ENCODE peak calls at places on chromosomes 2 and 18, in six cellular contexts. A is OCI-LY7, E is HCT116, L is fibroblast of lung, T is K562, V is GM23248. N is an unnamed sample. For H3K4me1, the result is how much of the 10 kb centered on the place peaks cover.

GRCh38 chr2:238771193-238771592 is 76.7 kb upstream of the TWIST2 start:
- DNase-seq in E (no peak), L (peak), T (no peak), V (peak), A (no peak), N (peak)

GRCh38 chr2:213316001-213316735 is 31.9 kb downstream of the SPAG16 start:
- DNase-seq in L (peak), V (peak), E (peak), A (no peak), T (no peak), N (no peak)

GRCh38 chr2:187429989-187430388 is 18.1 kb downstream of the CALCRL start:
- DNase-seq in E (no peak), V (peak), A (no peak), L (peak), T (no peak), N (no peak)

GRCh38 chr18:63043516-63043915 is 276.1 kb downstream of the BCL2 start:
- DNase-seq in T (no peak), L (no peak), V (peak), A (no peak), E (no peak), N (no peak)

GRCh38 chr2:204914708-204915107 is 369.4 kb downstream of the PARD3B start:
- DNase-seq in E (no peak), L (no peak), A (no peak), V (no peak), T (no peak), N (no peak)

GRCh38 chr2:186751790-186752189 is 57.9 kb downstream of the FAM171B start:
- DNase-seq in A (no peak), E (no peak), T (no peak), V (no peak), L (peak), N (no peak)

GRCh38 chr18:59005266-59005665 is 134.4 kb upstream of the SEC11C start:
- DNase-seq in A (no peak), E (no peak), V (peak), T (no peak), L (peak), N (no peak)

GRCh38 chr2:237141556-237141955 is 55.9 kb downstream of the COPS8 start:
- DNase-seq in V (peak), A (no peak), L (peak), E (no peak), T (no peak), N (no peak)

GRCh38 chr2:172556284-172557033 is 569 bp downstream of the PDK1 start:
- DNase-seq in T (peak), L (peak), V (peak), E (peak), A (peak), N (peak)

GRCh38 chr2:63023444-63023843 is 27.2 kb upstream of the OTX1 start:
- DNase-seq in A (peak), T (peak), E (peak), L (peak), V (peak), N (peak)

GRCh38 chr2:36326286-36326685 is 29.3 kb upstream of the CRIM1 start:
- DNase-seq in E (no peak), T (no peak), V (no peak), L (no peak), A (no peak), N (no peak)

GRCh38 chr2:128727914-128728313 is 409.2 kb upstream of the HS6ST1 start:
- DNase-seq in V (peak), A (no peak), E (no peak), L (peak), T (no peak), N (no peak)

GRCh38 chr2:217933326-217933993 is 69.3 kb downstream of the TNS1 start:
- DNase-seq in L (no peak), T (no peak), A (no peak), E (no peak), V (no peak), N (no peak)

GRCh38 chr2:9752441-9753275 is 90.6 kb upstream of the TAF1B start:
- DNase-seq in V (peak), L (peak), E (peak), T (peak), A (no peak), N (no peak)

DNA sequence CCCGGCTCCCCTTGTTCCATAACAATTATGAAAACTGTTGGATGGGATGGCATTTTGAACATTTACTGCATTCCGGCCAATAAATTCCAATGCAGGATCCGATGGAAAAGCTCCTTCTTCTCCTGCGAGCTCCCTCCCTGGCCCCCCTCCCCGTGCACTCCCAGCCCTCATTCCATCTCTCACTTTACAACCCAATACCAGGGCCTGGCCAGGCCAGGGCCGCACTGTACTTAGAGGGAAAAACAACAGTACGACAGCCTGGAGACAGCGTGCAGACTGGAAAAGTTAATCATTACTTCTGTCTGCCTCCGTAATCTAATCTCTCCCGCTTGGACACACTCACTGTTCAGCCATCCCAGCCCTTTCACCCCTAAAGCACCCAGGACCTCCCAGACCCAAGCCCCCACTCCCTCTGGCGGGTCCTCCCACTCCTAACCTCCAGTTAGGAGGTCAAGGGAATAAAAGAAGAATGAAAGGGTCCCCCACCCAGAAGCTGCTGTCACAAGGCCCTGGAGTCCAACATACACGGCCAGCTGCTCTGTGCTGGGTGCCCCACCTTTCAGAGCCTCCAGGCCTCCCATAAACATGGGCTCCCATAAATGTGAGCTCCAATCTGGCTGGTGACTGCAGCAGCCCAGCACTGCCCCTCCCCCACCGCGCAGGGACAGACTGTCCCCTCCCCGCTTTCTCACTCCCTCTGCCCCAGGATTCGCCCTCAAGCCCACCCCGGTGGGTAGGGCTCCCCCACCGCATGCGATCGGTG is 20.6 kb downstream of the SMAD7 start:
- DNase-seq in E (no peak), L (peak), A (no peak), T (no peak), V (peak), N (peak)
- H3K4me1 ChIP-seq in E (half or more), L (half or more), A (half or more), T (half or more), V (half or more), N (under half)

DNA sequence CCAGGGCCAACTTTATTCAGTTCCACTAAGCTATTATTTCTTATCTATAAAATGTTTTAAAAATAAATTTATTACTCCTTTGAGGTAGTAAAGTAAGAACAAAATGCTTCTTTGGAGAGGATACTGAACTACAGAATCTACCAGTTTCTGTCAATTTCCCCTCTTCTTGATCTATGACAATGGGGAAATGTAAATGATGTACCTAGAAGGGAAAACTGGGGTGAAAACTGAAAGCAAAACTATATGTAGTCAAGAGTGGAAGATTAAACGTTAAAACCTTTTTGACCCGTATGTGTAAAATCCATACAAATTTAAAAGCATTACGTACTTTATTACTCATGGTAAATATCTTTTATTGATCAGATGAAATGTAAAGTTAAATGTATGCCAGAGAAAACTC is 1287.8 kb upstream of the TMEFF2 start:
- DNase-seq in L (no peak), T (no peak), E (no peak), V (no peak), A (no peak), N (no peak)
- H2AFZ ChIP-seq in L (no peak), T (no peak), E (no peak), V (no peak), A (no peak), N (no peak)

GRCh38 chr2:224507789-224508188 is 77.4 kb downstream of the CUL3 start:
- DNase-seq in V (no peak), E (no peak), T (no peak), A (no peak), L (no peak), N (no peak)
- H3K4me1 ChIP-seq in V (under half), E (under half), T (under half), A (under half), L (under half), N (under half)

GRCh38 chr18:79962835-79963657 is 1.4 kb upstream of the HSBP1L1 start:
- DNase-seq in T (no peak), A (no peak), L (peak), E (no peak), V (no peak), N (peak)

GRCh38 chr18:79962311-79962710 is 2.1 kb upstream of the HSBP1L1 start:
- DNase-seq in E (peak), V (peak), L (peak), T (no peak), A (no peak), N (no peak)

GRCh38 chr18:79963658-79964329 is 649 bp upstream of the HSBP1L1 start:
- DNase-seq in L (no peak), E (no peak), T (no peak), V (no peak), A (no peak), N (no peak)

GRCh38 chr18:79964330-79965118 is at the start of gene HSBP1L1:
- DNase-seq in E (peak), V (peak), T (no peak), L (peak), A (peak), N (peak)

DNA sequence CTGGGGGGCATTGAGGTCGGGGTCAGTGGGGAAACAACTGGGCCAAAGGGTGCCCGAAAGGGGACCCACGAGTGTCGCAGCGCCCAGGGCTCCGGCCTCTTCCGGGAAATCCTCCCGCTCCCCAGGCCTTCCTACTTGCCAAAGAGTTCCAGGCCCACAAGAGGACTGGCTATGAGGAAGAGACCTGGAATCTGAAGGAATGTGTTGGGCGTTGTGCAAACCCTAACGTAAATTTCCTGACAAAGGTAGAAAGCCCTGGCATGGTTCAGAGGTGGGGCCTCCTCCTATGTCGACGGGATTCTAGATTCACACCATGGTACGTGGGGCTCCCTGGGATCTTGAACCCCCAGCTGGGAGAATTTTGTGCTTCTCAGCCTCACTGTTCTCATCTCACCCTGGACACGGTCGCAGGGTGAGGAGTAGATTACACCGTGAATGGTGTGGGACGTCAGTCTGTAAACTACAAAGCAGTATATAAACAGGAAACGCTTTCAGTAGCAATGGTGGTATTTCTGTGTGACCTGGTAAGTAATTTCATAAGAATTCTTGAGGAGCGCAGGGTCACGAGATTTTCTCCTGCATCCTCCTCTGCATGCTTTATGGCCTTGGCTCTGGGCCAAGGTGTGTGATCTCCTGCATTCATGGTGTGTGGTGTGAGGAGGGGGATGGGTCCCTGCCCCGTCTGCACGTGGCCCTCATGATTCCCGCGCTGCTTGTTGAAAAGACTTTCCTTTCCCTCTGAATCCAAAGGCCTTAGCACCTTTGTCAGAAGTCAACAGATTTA is 868 bp downstream of the HSBP1L1 start:
- DNase-seq in V (peak), E (no peak), A (no peak), T (no peak), L (peak), N (no peak)
- H2AFZ ChIP-seq in V (peak), E (no peak), A (no peak), T (no peak), L (peak), N (no peak)

GRCh38 chr2:47067788-47068407 is 87.2 kb downstream of the STPG4 start:
- DNase-seq in E (no peak), A (no peak), T (no peak), L (no peak), V (no peak), N (no peak)

GRCh38 chr2:47068966-47069627 is 86.0 kb downstream of the STPG4 start:
- DNase-seq in E (no peak), A (no peak), V (no peak), T (no peak), L (no peak), N (no peak)

GRCh38 chr2:47070155-47070919 is 84.8 kb downstream of the STPG4 start:
- DNase-seq in V (peak), L (peak), T (no peak), E (no peak), A (no peak), N (no peak)

GRCh38 chr2:47070920-47071824 is 83.9 kb downstream of the STPG4 start:
- DNase-seq in A (peak), E (no peak), L (peak), V (peak), T (no peak), N (no peak)

DNA sequence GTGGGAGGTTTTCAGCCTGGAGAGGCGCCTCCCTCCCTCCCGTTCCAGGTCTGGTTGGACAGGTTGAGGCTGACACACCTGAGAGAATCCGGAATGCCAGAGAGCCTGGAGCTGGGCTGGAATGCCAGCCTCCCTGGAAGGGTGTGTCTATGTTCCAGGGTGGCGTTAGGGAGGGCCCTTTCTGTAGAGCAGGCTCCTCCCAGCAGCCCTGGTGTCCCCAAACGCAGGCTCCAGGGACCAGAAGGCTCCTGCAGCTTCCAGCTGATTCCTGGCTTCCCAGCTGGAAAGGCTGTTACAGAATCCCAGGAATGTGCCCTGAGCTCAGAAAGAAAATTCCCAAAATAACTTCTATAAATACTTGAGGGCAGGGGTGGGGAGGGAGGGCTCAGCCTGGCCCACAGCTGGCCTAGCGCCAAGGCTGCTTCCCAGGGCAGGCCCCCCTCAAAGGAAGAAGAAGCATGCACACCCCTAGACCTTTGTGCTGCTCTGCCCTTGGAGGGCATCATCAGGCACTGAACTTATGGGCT is 85.4 kb downstream of the STPG4 start:
- DNase-seq in A (no peak), E (peak), L (peak), V (peak), T (no peak), N (peak)
- H3K4me1 ChIP-seq in A (under half), E (half or more), L (half or more), V (half or more), T (under half), N (under half)

DNA sequence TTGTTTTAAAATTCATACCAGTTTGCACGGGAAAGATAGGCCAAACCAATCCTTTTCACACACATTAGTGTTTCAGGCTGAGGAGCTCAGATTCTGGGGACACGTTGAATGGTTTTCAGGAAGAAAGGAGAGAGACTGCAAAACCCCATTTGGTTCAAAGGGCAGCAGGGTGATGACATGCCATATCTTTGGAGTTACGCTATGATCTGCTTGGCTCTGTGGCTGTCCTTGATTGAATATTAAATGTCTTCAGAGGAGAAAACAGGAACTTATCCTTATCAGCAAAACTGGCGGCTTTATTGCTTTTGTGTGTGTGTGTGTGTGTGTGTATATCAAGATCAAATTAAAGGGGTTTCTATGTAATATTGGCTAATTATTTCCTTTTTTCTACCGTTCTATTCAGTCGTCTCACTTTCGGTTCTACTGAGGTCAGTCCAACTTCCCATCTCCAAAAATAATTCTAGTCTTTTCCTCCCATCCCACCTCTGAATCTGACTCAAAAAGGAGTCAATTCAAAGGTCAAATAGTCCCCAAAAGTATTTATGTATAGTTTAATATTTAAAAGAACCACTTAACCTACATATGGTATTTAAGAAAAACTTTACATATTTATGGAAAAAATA is 292.9 kb upstream of the CCDC68 start:
- DNase-seq in L (no peak), A (no peak), T (no peak), V (peak), E (no peak), N (peak)
- H2AFZ ChIP-seq in L (peak), A (no peak), T (no peak), V (peak), E (no peak), N (no peak)

N was measured in neural progenitor cell.